ENCODE peak calls at places on chromosome 4, in five cellular contexts. A is OCI-LY7; T is effector memory CD4-positive, alpha-beta T cell; B is NCI-H510A treated with DMSO at 0.1 percent for 48 hours; W is endodermal cell. F is an unnamed sample.
A peak's percentile ranks its signal among the peaks of the same experiment; 100 is the strongest.

GRCh38 chr4:76504613-76505465 is 69.8 kb downstream of the SHROOM3 start:
- DNase-seq in A (peak; percentile 32), T (no peak), B (peak; percentile 63), W (no peak), F (no peak)

GRCh38 chr4:15729910-15730533 is 27.2 kb downstream of the BST1 start:
- DNase-seq in A (peak; percentile 78), T (no peak), B (peak; percentile 67), W (no peak), F (no peak)

GRCh38 chr4:73917081-73917501 is 47.9 kb downstream of the CXCL1 start:
- DNase-seq in A (no peak), T (no peak), B (no peak), W (no peak), F (no peak)

GRCh38 chr4:1981251-1982055 is 27.3 kb downstream of the NELFA start:
- DNase-seq in A (peak; percentile 16), T (no peak), B (peak; percentile 5), W (peak; percentile 87), F (no peak)

GRCh38 chr4:164239976-164240375 is 514.0 kb upstream of the SMIM31 start:
- DNase-seq in A (no peak), T (no peak), B (no peak), W (no peak), F (no peak)

GRCh38 chr4:8537041-8537461 is 43.1 kb upstream of the GPR78 start:
- DNase-seq in A (no peak), T (no peak), B (no peak), W (no peak), F (no peak)

GRCh38 chr4:27251788-27252187 is 391.1 kb downstream of the STIM2 start:
- DNase-seq in A (no peak), T (no peak), B (no peak), W (no peak), F (no peak)

GRCh38 chr4:76342191-76342590 is 35.7 kb downstream of the STBD1 start:
- DNase-seq in A (no peak), T (no peak), B (peak; percentile 32), W (no peak), F (no peak)

GRCh38 chr4:140926672-140927071 is 170.5 kb upstream of the TBC1D9 start:
- DNase-seq in A (no peak), T (no peak), B (no peak), W (no peak), F (no peak)

GRCh38 chr4:157151711-157152110 is 68.8 kb upstream of the GRIA2 start:
- DNase-seq in A (no peak), T (no peak), B (no peak), W (no peak), F (no peak)

GRCh38 chr4:77220841-77221613 is 64.0 kb downstream of the CCNG2 start:
- DNase-seq in A (no peak), T (no peak), B (peak; percentile 84), W (no peak), F (no peak)

GRCh38 chr4:51862199-51862598 is 19.2 kb downstream of the DCUN1D4 start:
- DNase-seq in A (no peak), T (no peak), B (no peak), W (no peak), F (no peak)

GRCh38 chr4:167452922-167453321 is 218.6 kb upstream of the SPOCK3 start:
- DNase-seq in A (no peak), T (no peak), B (no peak), W (no peak), F (no peak)

GRCh38 chr4:8703857-8704495 is 111.4 kb downstream of the CPZ start:
- DNase-seq in A (no peak), T (no peak), B (no peak), W (peak; percentile 41), F (peak; percentile 2)

GRCh38 chr4:186471441-186471840 is 83.9 kb downstream of the MTNR1A start:
- DNase-seq in A (no peak), T (no peak), B (no peak), W (no peak), F (no peak)

GRCh38 chr4:100581337-100581736 is 63.5 kb upstream of the EMCN start:
- DNase-seq in A (no peak), T (no peak), B (no peak), W (no peak), F (no peak)

GRCh38 chr4:149500806-149501205 is 314.8 kb downstream of the IQCM start:
- DNase-seq in A (no peak), T (no peak), B (no peak), W (no peak), F (no peak)

GRCh38 chr4:16029329-16029728 is 54.5 kb downstream of the PROM1 start:
- DNase-seq in A (no peak), T (no peak), B (no peak), W (no peak), F (no peak)

GRCh38 chr4:43867908-43868307 is 580.7 kb downstream of the KCTD8 start:
- DNase-seq in A (no peak), T (no peak), B (no peak), W (no peak), F (no peak)

GRCh38 chr4:163448541-163449203 is 24.9 kb downstream of the TKTL2 start:
- DNase-seq in A (no peak), T (no peak), B (no peak), W (no peak), F (no peak)

GRCh38 chr4:113700602-113701150 is 60.9 kb downstream of the CAMK2D start:
- DNase-seq in A (no peak), T (no peak), B (peak; percentile 16), W (no peak), F (no peak)

GRCh38 chr4:84583871-84584373 is 995 bp downstream of the CDS1 start:
- DNase-seq in A (no peak), T (no peak), B (no peak), W (no peak), F (no peak)

GRCh38 chr4:86223472-86223871 is 136.4 kb downstream of the MAPK10 start:
- DNase-seq in A (peak; percentile 34), T (no peak), B (no peak), W (peak; percentile 90), F (no peak)

GRCh38 chr4:73007526-73008100 is 61.9 kb downstream of the COX18 start:
- DNase-seq in A (no peak), T (no peak), B (no peak), W (no peak), F (no peak)

GRCh38 chr4:81963005-81963404 is 410.8 kb downstream of the HNRNPD start:
- DNase-seq in A (no peak), T (no peak), B (no peak), W (no peak), F (no peak)

GRCh38 chr4:6226506-6226905 is 26.2 kb upstream of the JAKMIP1 start:
- DNase-seq in A (no peak), T (no peak), B (no peak), W (peak; percentile 20), F (no peak)

GRCh38 chr4:103567591-103567990 is 152.2 kb downstream of the TACR3 start:
- DNase-seq in A (no peak), T (no peak), B (no peak), W (peak; percentile 65), F (no peak)

GRCh38 chr4:175758595-175758994 is 53.5 kb downstream of the GPM6A start:
- DNase-seq in A (no peak), T (no peak), B (no peak), W (no peak), F (no peak)

GRCh38 chr4:41611881-41612871 is 74.2 kb downstream of the LIMCH1 start:
- DNase-seq in A (no peak), T (no peak), B (peak; percentile 42), W (peak; percentile 67), F (no peak)

GRCh38 chr4:187236491-187236890 is 512.8 kb upstream of the FAT1 start:
- DNase-seq in A (no peak), T (no peak), B (no peak), W (no peak), F (no peak)

GRCh38 chr4:1049591-1049905 is 38.1 kb downstream of the FGFRL1 start:
- DNase-seq in A (no peak), T (no peak), B (no peak), W (no peak), F (no peak)

GRCh38 chr4:143286733-143287570 is 49.7 kb upstream of the GAB1 start:
- DNase-seq in A (no peak), T (no peak), B (no peak), W (no peak), F (no peak)

GRCh38 chr4:85180533-85180932 is 214.0 kb upstream of the WDFY3 start:
- DNase-seq in A (no peak), T (no peak), B (no peak), W (no peak), F (no peak)